ENCODE peak calls at places on chromosomes 1 and 21, in eight cellular contexts. E is tibial artery, M is AG04449, L is NT2/D1, Z is AG10803, F is H7, V is AG04450, P is upper lobe of right lung. K is an unnamed sample.

GRCh38 chr1:202088216-202088615 is 34.5 kb upstream of the GPR37L1 start:
- DNase-seq in P (no peak), E (no peak), M (no peak), Z (no peak), V (no peak), F (peak), L (no peak), K (no peak)

GRCh38 chr1:241603626-241604337 is 36.4 kb downstream of the CHML start:
- DNase-seq in Z (peak), M (no peak), V (no peak), F (no peak), E (no peak), L (no peak), P (no peak), K (peak)

GRCh38 chr1:27111771-27112573 is 43.0 kb downstream of the SLC9A1 start:
- DNase-seq in E (peak), Z (peak), P (peak), V (peak), L (peak), F (no peak), M (peak), K (peak)

GRCh38 chr1:64215576-64215975 is 12.2 kb downstream of the UBE2U start:
- DNase-seq in E (no peak), M (no peak), P (no peak), V (no peak), Z (no peak), L (no peak), F (no peak), K (no peak)

GRCh38 chr1:5847013-5847654 is 145.1 kb downstream of the NPHP4 start:
- DNase-seq in E (no peak), L (peak), P (no peak), V (no peak), Z (peak), F (peak), M (no peak), K (peak)

GRCh38 chr1:94737124-94737998 is 82.8 kb upstream of the SLC44A3 start:
- DNase-seq in V (no peak), L (no peak), F (no peak), E (no peak), M (no peak), Z (peak), P (no peak), K (peak)

GRCh38 chr21:37346841-37347430 is 19.6 kb upstream of the DYRK1A start:
- DNase-seq in E (no peak), V (no peak), P (no peak), Z (no peak), L (no peak), F (no peak), M (no peak), K (no peak)

GRCh38 chr1:67188137-67188536 is 21.9 kb downstream of the IL23R start:
- DNase-seq in Z (no peak), F (no peak), V (no peak), P (no peak), M (no peak), E (no peak), L (no peak), K (no peak)

GRCh38 chr1:161114556-161114955 is 3.3 kb downstream of the PFDN2 start:
- DNase-seq in V (no peak), P (no peak), L (no peak), E (no peak), Z (no peak), F (no peak), M (no peak), K (no peak)

GRCh38 chr1:119463569-119463968 is 43.4 kb upstream of the HSD3B1 start:
- DNase-seq in M (no peak), V (no peak), P (no peak), F (no peak), Z (no peak), L (no peak), E (no peak), K (no peak)

GRCh38 chr1:186212574-186213224 is 162.4 kb downstream of the TPR start:
- DNase-seq in V (peak), M (peak), F (peak), L (peak), Z (peak), E (no peak), P (no peak), K (peak)

GRCh38 chr1:64539808-64540207 is 69.9 kb downstream of the CACHD1 start:
- DNase-seq in E (peak), V (no peak), L (no peak), M (no peak), Z (peak), P (no peak), F (no peak), K (peak)

GRCh38 chr1:218339267-218339831 is 5.8 kb upstream of the TGFB2 start:
- DNase-seq in V (no peak), F (no peak), L (no peak), M (no peak), P (no peak), E (no peak), Z (peak), K (peak)

GRCh38 chr1:7754234-7754633 is 16.9 kb upstream of the VAMP3 start:
- DNase-seq in M (no peak), V (no peak), E (no peak), L (no peak), Z (no peak), F (no peak), P (no peak), K (no peak)

GRCh38 chr1:8019229-8019620 is 6.9 kb downstream of the ERRFI1 start:
- DNase-seq in L (no peak), E (no peak), P (no peak), F (no peak), M (no peak), Z (no peak), V (no peak), K (no peak)

GRCh38 chr1:46480959-46481646 is 8.5 kb upstream of the DMBX1 start:
- DNase-seq in P (no peak), E (no peak), L (no peak), F (peak), Z (peak), V (no peak), M (no peak), K (peak)

GRCh38 chr1:154772056-154772455 is 98.0 kb downstream of the KCNN3 start:
- DNase-seq in M (no peak), L (no peak), E (no peak), V (no peak), Z (no peak), P (peak), F (no peak), K (no peak)

GRCh38 chr1:41672641-41673313 is 188.3 kb upstream of the EDN2 start:
- DNase-seq in F (no peak), E (no peak), L (no peak), M (peak), V (peak), P (peak), Z (peak), K (no peak)

GRCh38 chr1:234320069-234320468 is 53.2 kb upstream of the COA6 start:
- DNase-seq in V (no peak), L (no peak), M (no peak), F (no peak), Z (no peak), P (no peak), E (no peak), K (no peak)

GRCh38 chr1:200776949-200777348 is 38.3 kb downstream of the CAMSAP2 start:
- DNase-seq in M (no peak), Z (no peak), E (no peak), F (no peak), L (no peak), V (no peak), P (no peak), K (no peak)

GRCh38 chr1:87826639-87827345 is 498.1 kb downstream of the LMO4 start:
- DNase-seq in P (no peak), L (no peak), E (peak), F (no peak), Z (peak), V (peak), M (no peak), K (peak)

GRCh38 chr1:230066466-230067404 is at the start of gene GALNT2:
- DNase-seq in M (no peak), L (peak), V (peak), P (peak), Z (peak), E (peak), F (peak), K (peak)

GRCh38 chr1:202590975-202591411 is 119.3 kb downstream of the SYT2 start:
- DNase-seq in Z (no peak), P (no peak), L (no peak), M (no peak), E (no peak), F (no peak), V (no peak), K (no peak)

GRCh38 chr1:30818568-30819243 is 61.1 kb upstream of the LAPTM5 start:
- DNase-seq in P (peak), F (no peak), E (no peak), M (no peak), V (no peak), Z (peak), L (no peak), K (no peak)

GRCh38 chr1:198007687-198008627 is 90.8 kb downstream of the LHX9 start:
- DNase-seq in P (no peak), V (no peak), E (no peak), F (no peak), L (no peak), M (no peak), Z (no peak), K (no peak)

GRCh38 chr1:147771216-147772125 is 11.1 kb upstream of the GJA5 start:
- DNase-seq in F (no peak), Z (no peak), V (no peak), P (no peak), M (no peak), E (peak), L (no peak), K (peak)

GRCh38 chr1:187838335-187839293 is 1009.9 kb downstream of the PLA2G4A start:
- DNase-seq in F (no peak), E (no peak), P (no peak), M (no peak), L (no peak), Z (no peak), V (no peak), K (no peak)

GRCh38 chr1:224497714-224498573 is 63.3 kb upstream of the WDR26 start:
- DNase-seq in P (no peak), L (peak), E (no peak), V (no peak), F (no peak), M (peak), Z (peak), K (peak)

GRCh38 chr1:204438628-204439027 is 27.0 kb upstream of the PPP1R15B start:
- DNase-seq in V (peak), M (peak), F (no peak), Z (peak), P (no peak), E (peak), L (no peak), K (peak)

GRCh38 chr1:36876990-36877389 is 157.3 kb downstream of the GRIK3 start:
- DNase-seq in P (no peak), E (no peak), M (no peak), V (no peak), L (no peak), Z (no peak), F (peak), K (no peak)

GRCh38 chr1:204520834-204521709 is 4.9 kb downstream of the MDM4 start:
- DNase-seq in M (no peak), Z (peak), P (no peak), F (no peak), L (no peak), E (no peak), V (peak), K (peak)

GRCh38 chr1:230122361-230123279 is 55.6 kb downstream of the GALNT2 start:
- DNase-seq in E (no peak), F (no peak), Z (no peak), V (no peak), M (no peak), L (no peak), P (no peak), K (no peak)

DNA sequence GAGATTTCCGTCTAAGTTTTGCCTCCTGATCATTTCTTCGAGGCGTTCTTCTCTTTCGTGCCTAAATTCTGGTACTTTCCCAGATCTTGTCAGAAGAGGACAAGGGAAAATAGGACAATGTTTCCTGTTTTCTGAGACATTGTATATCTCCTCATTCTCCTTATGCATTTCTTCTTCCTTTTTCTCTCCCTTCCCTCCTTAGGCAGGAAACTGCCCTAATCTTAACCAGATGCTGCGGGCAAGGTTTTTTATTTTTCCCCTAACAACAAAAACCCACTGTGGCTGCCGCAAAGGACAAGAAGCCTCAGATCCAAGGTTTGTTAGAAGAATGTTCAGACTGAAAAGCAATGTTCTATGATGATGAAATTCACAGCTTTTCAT is 813 bp downstream of the CTSK start:
- DNase-seq in E (no peak), Z (peak), V (no peak), L (no peak), M (no peak), F (no peak), P (no peak), K (peak)
- H3K4me3 ChIP-seq in E (peak), Z (peak), V (peak), L (no peak), M (peak), F (peak), P (peak), K (peak)

GRCh38 chr1:52554267-52554640 is 1.4 kb upstream of the TUT4 start:
- DNase-seq in E (no peak), V (no peak), P (no peak), Z (no peak), F (no peak), L (no peak), M (no peak), K (no peak)
- H3K4me3 ChIP-seq in E (no peak), V (peak), P (peak), Z (peak), F (peak), L (peak), M (peak), K (peak)

GRCh38 chr1:76144233-76144632 is 69.7 kb downstream of the ST6GALNAC3 start:
- DNase-seq in Z (no peak), L (no peak), V (no peak), E (no peak), F (no peak), P (no peak), M (no peak), K (no peak)
- H3K4me3 ChIP-seq in Z (no peak), L (no peak), V (no peak), E (no peak), F (no peak), P (no peak), M (no peak), K (no peak)

GRCh38 chr1:180002437-180002836 is 47.8 kb downstream of the CEP350 start:
- DNase-seq in Z (peak), P (no peak), V (no peak), E (no peak), L (no peak), F (no peak), M (no peak), K (peak)

GRCh38 chr1:180000575-180000974 is 46.0 kb downstream of the CEP350 start:
- DNase-seq in V (no peak), Z (no peak), L (no peak), M (no peak), E (no peak), P (no peak), F (no peak), K (no peak)

DNA sequence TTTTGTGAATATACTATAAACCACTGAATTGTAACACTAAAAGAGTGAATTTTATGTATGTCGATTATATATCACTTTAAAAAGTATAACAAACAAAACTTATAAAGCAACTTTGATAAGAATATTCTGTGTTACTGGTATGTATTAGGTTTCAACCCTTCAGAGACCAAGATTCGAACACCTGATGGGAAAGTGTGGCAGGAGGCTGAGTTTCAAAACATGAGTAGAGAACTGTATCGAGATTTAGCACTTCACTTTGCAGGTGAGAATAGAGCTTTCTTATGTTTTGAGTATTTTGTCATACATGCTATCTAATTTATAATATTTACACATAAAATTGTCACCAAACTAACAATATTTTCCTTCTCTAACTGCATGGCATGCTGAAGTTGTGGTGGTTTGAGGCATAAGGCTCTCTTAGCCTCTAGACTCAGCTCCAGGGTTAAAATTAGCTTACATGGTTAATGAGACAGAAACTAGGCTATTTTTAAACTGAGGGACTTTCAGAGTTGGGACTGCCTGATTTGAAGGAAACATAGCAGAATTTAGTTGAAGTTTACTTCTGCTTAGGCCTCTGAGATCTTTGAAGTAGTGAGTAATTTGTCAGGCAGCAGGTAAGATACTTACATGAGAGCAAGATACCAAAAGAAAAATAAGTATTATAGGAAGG is 48.6 kb downstream of the CEP350 start:
- DNase-seq in P (no peak), Z (no peak), V (no peak), L (no peak), E (no peak), F (no peak), M (no peak), K (no peak)
- H3K4me3 ChIP-seq in P (no peak), Z (no peak), V (no peak), L (no peak), E (no peak), F (no peak), M (no peak), K (no peak)

DNA sequence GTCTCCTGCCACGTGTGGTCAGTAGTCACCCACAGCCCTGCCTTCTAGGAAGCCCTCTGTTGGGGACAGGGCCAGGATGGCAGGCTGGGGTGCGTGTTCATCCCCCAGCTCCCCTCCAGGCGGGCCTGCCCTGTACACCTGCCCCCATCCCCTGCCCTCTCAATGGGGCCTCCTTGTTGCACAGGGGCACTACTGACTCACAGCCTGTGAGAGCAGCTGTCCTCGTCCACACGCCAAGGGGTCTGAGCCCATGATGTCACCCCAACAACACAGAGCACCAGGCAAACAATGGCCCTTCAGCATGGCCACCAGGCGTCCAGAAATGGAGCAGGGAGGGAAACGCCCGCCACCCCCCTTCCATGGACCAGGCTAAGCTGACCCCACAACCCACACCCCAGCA is 64.3 kb downstream of the ARHGEF16 start:
- DNase-seq in P (no peak), F (no peak), Z (no peak), V (no peak), M (no peak), E (no peak), L (no peak), K (no peak)
- H3K4me3 ChIP-seq in P (no peak), F (no peak), Z (no peak), V (no peak), M (no peak), E (no peak), L (no peak), K (no peak)

GRCh38 chr1:970242-970972 is 4.1 kb downstream of the PLEKHN1 start:
- DNase-seq in V (no peak), E (no peak), P (no peak), Z (no peak), L (no peak), F (peak), M (no peak), K (no peak)
- H3K4me3 ChIP-seq in V (no peak), E (no peak), P (no peak), Z (no peak), L (no peak), F (no peak), M (no peak), K (no peak)

GRCh38 chr1:35264861-35265260 is 3.6 kb upstream of the ZMYM4 start:
- DNase-seq in Z (peak), V (no peak), P (no peak), E (no peak), L (peak), M (no peak), F (no peak), K (peak)
- H3K4me3 ChIP-seq in Z (no peak), V (no peak), P (no peak), E (no peak), L (no peak), M (no peak), F (no peak), K (no peak)

K was measured in fibroblast of the aortic adventitia.